ENCODE peak calls at places on chromosome 4, in seven cellular contexts. J, N, P, R, Z, X and Q are unnamed samples.

GRCh38 chr4:81207793-81208192 is 7.2 kb downstream of the PRKG2 start:
- DNase-seq in J (no peak), N (no peak), P (no peak), R (peak), Z (no peak), X (no peak), Q (no peak)

GRCh38 chr4:22233257-22233656 is 282.6 kb downstream of the ADGRA3 start:
- DNase-seq in J (no peak), N (no peak), P (no peak), R (no peak), Z (no peak), X (no peak), Q (no peak)

GRCh38 chr4:60134106-60134505 is 1066.0 kb upstream of the ADGRL3 start:
- DNase-seq in J (no peak), N (no peak), P (no peak), R (peak), Z (no peak), X (no peak), Q (no peak)

GRCh38 chr4:99062120-99062519 is 26.5 kb downstream of the ADH5 start:
- DNase-seq in J (no peak), N (no peak), P (no peak), R (no peak), Z (no peak), X (no peak), Q (no peak)

GRCh38 chr4:155780773-155781172 is 22.0 kb downstream of the GUCY1B1 start:
- DNase-seq in J (no peak), N (no peak), P (no peak), R (no peak), Z (no peak), X (no peak), Q (no peak)

GRCh38 chr4:7051144-7051495 is 7.9 kb downstream of the TADA2B start:
- DNase-seq in J (no peak), N (no peak), P (no peak), R (no peak), Z (no peak), X (no peak), Q (no peak)

GRCh38 chr4:184100297-184100885 is 117.3 kb downstream of the ENPP6 start:
- DNase-seq in J (peak), N (no peak), P (peak), R (peak), Z (no peak), X (peak), Q (no peak)

GRCh38 chr4:162793571-162793970 is 373.1 kb downstream of the NAF1 start:
- DNase-seq in J (no peak), N (no peak), P (no peak), R (no peak), Z (no peak), X (no peak), Q (no peak)

GRCh38 chr4:2811830-2812599 is 19.1 kb downstream of the SH3BP2 start:
- DNase-seq in J (no peak), N (peak), P (peak), R (peak), Z (peak), X (peak), Q (no peak)

GRCh38 chr4:108172231-108172779 is 3.6 kb upstream of the LEF1 start:
- DNase-seq in J (no peak), N (no peak), P (peak), R (no peak), Z (no peak), X (peak), Q (no peak)

GRCh38 chr4:138875886-138876608 is 139.5 kb upstream of the NOCT start:
- DNase-seq in J (no peak), N (no peak), P (no peak), R (peak), Z (no peak), X (no peak), Q (no peak)

GRCh38 chr4:143311924-143312323 is 24.8 kb upstream of the GAB1 start:
- DNase-seq in J (no peak), N (no peak), P (no peak), R (no peak), Z (no peak), X (no peak), Q (no peak)

GRCh38 chr4:75990129-75990528 is 616 bp downstream of the SDAD1 start:
- DNase-seq in J (no peak), N (no peak), P (no peak), R (peak), Z (peak), X (no peak), Q (no peak)

GRCh38 chr4:13616597-13616996 is 10.9 kb downstream of the BOD1L1 start:
- DNase-seq in J (no peak), N (no peak), P (no peak), R (no peak), Z (no peak), X (no peak), Q (no peak)

GRCh38 chr4:112857461-112857860 is 192.0 kb upstream of the ANK2 start:
- DNase-seq in J (peak), N (no peak), P (no peak), R (peak), Z (no peak), X (no peak), Q (no peak)

GRCh38 chr4:73764513-73764912 is 24.1 kb downstream of the CXCL8 start:
- DNase-seq in J (no peak), N (no peak), P (no peak), R (peak), Z (no peak), X (no peak), Q (no peak)

GRCh38 chr4:81453024-81453423 is 18.7 kb downstream of the RASGEF1B start:
- DNase-seq in J (no peak), N (no peak), P (no peak), R (no peak), Z (no peak), X (no peak), Q (no peak)

GRCh38 chr4:108008721-108009120 is 19.0 kb downstream of the HADH start:
- DNase-seq in J (no peak), N (peak), P (no peak), R (no peak), Z (no peak), X (no peak), Q (no peak)

GRCh38 chr4:5954056-5954760 is 61.3 kb upstream of the CRMP1 start:
- DNase-seq in J (no peak), N (no peak), P (no peak), R (no peak), Z (no peak), X (no peak), Q (peak)

GRCh38 chr4:70442474-70442873 is 29.5 kb upstream of the MUC7 start:
- DNase-seq in J (no peak), N (no peak), P (no peak), R (no peak), Z (no peak), X (no peak), Q (no peak)

GRCh38 chr4:22661443-22661842 is 31.3 kb upstream of the GBA3 start:
- DNase-seq in J (no peak), N (no peak), P (no peak), R (peak), Z (no peak), X (no peak), Q (no peak)

DNA sequence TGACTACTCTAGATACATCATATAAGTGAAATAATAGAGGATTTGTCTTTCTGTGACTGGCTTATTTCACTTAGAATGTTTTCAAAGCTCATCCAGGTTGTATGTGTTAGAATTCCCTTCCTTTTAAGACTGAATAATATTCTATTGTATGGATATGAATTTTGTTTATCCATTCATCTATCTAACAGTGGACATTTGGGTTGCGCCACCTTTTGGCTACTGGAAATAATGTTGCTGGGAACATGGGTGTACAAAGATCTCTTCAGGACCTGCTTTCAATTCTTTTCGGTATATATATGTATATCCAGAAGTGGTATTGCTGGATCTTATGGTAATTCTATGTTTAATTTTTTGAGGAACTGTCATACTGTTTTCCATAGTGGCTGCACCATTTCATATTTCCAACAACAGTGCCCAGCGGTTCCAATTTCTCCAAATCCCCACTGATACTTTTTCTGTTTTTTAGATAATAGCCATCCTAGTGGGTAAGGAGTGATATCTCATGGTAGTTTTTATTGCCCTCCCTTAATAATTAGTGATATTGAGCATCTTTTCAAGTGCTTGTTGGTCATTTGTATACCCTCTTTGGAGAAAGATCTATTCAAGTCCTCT is 3.4 kb upstream of the SCD5 start:
- DNase-seq in J (no peak), N (no peak), P (no peak), R (no peak), Z (peak), X (peak), Q (no peak)
- TF ChIP-seq CTCF in J (peak), N (no peak), P (peak), R (peak), Z (peak), X (peak), Q (no peak)

GRCh38 chr4:1705732-1706131 is 6.4 kb downstream of the SLBP start:
- DNase-seq in J (no peak), N (no peak), P (no peak), R (no peak), Z (no peak), X (no peak), Q (no peak)
- H3K27ac ChIP-seq in J (no peak), N (no peak), P (no peak), R (no peak), Z (no peak), X (no peak), Q (no peak)

GRCh38 chr4:36385951-36386561 is 104.6 kb downstream of the DTHD1 start:
- DNase-seq in J (no peak), N (peak), P (no peak), R (no peak), Z (no peak), X (no peak), Q (no peak)

GRCh38 chr4:36388710-36389109 is 107.3 kb downstream of the DTHD1 start:
- DNase-seq in J (no peak), N (no peak), P (no peak), R (no peak), Z (no peak), X (no peak), Q (no peak)

GRCh38 chr4:36392049-36392448 is 110.6 kb downstream of the DTHD1 start:
- DNase-seq in J (no peak), N (no peak), P (no peak), R (no peak), Z (no peak), X (no peak), Q (no peak)

GRCh38 chr4:36386691-36387090 is 105.3 kb downstream of the DTHD1 start:
- DNase-seq in J (no peak), N (no peak), P (no peak), R (no peak), Z (no peak), X (no peak), Q (no peak)
- TF ChIP-seq CTCF in J (no peak), N (no peak), P (no peak), R (no peak), Z (no peak), X (no peak), Q (no peak)

DNA sequence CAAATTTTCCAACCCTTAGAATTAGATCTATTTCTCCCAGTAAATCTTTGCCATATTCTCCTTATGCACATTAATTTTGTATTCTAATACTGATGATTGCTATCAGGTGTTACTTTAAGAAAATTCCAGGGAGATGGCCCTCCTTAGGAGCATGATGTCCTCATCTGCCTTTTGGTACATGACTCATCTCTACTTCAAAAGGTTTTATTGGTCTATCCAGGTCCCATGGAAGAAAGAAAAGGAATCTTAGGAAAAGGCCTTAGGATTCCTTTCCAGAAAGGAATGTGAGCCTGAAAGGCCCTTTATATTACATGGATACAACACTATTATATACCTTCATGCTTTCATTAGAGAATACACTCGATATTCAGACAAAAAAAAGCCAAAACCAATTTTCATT is 968.2 kb downstream of the STIM2 start:
- DNase-seq in J (no peak), N (no peak), P (no peak), R (no peak), Z (no peak), X (no peak), Q (no peak)
- H3K27ac ChIP-seq in J (no peak), N (no peak), P (no peak), R (no peak), Z (no peak), X (no peak), Q (no peak)

GRCh38 chr4:91497892-91498291 is 805.9 kb upstream of the GRID2 start:
- DNase-seq in J (no peak), N (no peak), P (no peak), R (no peak), Z (no peak), X (no peak), Q (no peak)

DNA sequence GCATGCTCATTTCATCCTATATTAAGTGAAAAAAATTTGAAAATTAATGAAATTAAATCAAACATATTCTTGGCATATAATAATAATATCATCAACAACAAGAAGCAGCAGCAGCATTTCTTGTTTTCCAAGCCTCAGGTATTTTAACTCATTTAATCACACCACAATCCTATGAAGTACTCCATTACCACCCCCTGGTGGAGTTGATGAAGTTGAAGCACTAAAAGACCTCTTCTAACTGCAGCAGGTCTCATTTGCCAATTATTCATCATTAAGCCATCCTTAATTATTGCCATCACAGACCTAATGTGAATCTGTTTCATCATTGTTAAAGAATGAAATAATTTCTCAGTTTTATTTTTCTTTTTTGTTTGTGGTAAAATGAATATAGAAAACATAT is 801.4 kb upstream of the GRID2 start:
- DNase-seq in J (no peak), N (no peak), P (no peak), R (no peak), Z (peak), X (no peak), Q (no peak)
- TF ChIP-seq CTCF in J (no peak), N (no peak), P (no peak), R (no peak), Z (no peak), X (no peak), Q (no peak)